ENCODE peak calls at places on chromosomes 6 and 20, in five cellular contexts. R is HepG2, T is NT2/D1, Y is H1, N is GM12878. Q is an unnamed sample.

GRCh38 chr6:141406761-141407160 is 726.0 kb upstream of the GJE1 start:
- DNase-seq in R (no peak), T (no peak), Y (no peak), N (no peak), Q (no peak)

GRCh38 chr20:7770578-7770977 is 169.7 kb downstream of the HAO1 start:
- DNase-seq in R (no peak), T (no peak), Y (no peak), N (peak), Q (no peak)

GRCh38 chr20:41138527-41139226 is 1.3 kb downstream of the PLCG1 start:
- DNase-seq in R (peak), T (no peak), Y (no peak), N (no peak), Q (no peak)

GRCh38 chr6:32944265-32944664 is 3.4 kb upstream of the HLA-DMB start:
- DNase-seq in R (no peak), T (no peak), Y (no peak), N (peak), Q (no peak)

GRCh38 chr20:53972179-53972578 is 98.2 kb downstream of the BCAS1 start:
- DNase-seq in R (no peak), T (no peak), Y (no peak), N (no peak), Q (no peak)

GRCh38 chr20:44309763-44310663 is 989 bp downstream of the FITM2 start:
- DNase-seq in R (no peak), T (no peak), Y (no peak), N (no peak), Q (no peak)

GRCh38 chr6:27168586-27169443 is 78.7 kb upstream of the PRSS16 start:
- DNase-seq in R (no peak), T (no peak), Y (no peak), N (no peak), Q (no peak)

GRCh38 chr20:49684335-49684997 is 29.2 kb downstream of the B4GALT5 start:
- DNase-seq in R (no peak), T (no peak), Y (no peak), N (no peak), Q (no peak)

GRCh38 chr20:49913399-49914047 is 1.8 kb downstream of the SPATA2 start:
- DNase-seq in R (no peak), T (no peak), Y (no peak), N (no peak), Q (no peak)

GRCh38 chr6:140256213-140256612 is 881.8 kb upstream of the CITED2 start:
- DNase-seq in R (no peak), T (no peak), Y (no peak), N (no peak), Q (no peak)

GRCh38 chr20:51321343-51322163 is 221.0 kb downstream of the NFATC2 start:
- DNase-seq in R (no peak), T (no peak), Y (no peak), N (no peak), Q (no peak)

GRCh38 chr20:34709044-34709835 is 5.1 kb downstream of the TP53INP2 start:
- DNase-seq in R (no peak), T (peak), Y (no peak), N (peak), Q (peak)

GRCh38 chr20:61959301-61959700 is 106.4 kb downstream of the TAF4 start:
- DNase-seq in R (no peak), T (no peak), Y (peak), N (no peak), Q (no peak)

GRCh38 chr6:3376064-3376463 is 80.8 kb downstream of the SLC22A23 start:
- DNase-seq in R (no peak), T (no peak), Y (no peak), N (no peak), Q (no peak)

GRCh38 chr6:157143885-157144795 is 179.2 kb downstream of the TMEM242 start:
- DNase-seq in R (no peak), T (no peak), Y (no peak), N (no peak), Q (no peak)

GRCh38 chr6:105952326-105952725 is 133.8 kb upstream of the PRDM1 start:
- DNase-seq in R (no peak), T (no peak), Y (no peak), N (no peak), Q (no peak)

GRCh38 chr6:1856381-1856780 is 246.7 kb downstream of the FOXC1 start:
- DNase-seq in R (no peak), T (no peak), Y (no peak), N (peak), Q (no peak)

GRCh38 chr6:118632359-118632758 is 19.0 kb downstream of the CEP85L start:
- DNase-seq in R (no peak), T (no peak), Y (no peak), N (no peak), Q (no peak)

GRCh38 chr20:43731469-43731868 is 4.7 kb upstream of the GTSF1L start:
- DNase-seq in R (no peak), T (no peak), Y (no peak), N (no peak), Q (no peak)

GRCh38 chr20:10987651-10988383 is 314.0 kb upstream of the JAG1 start:
- DNase-seq in R (no peak), T (no peak), Y (no peak), N (no peak), Q (no peak)

GRCh38 chr20:57582029-57582378 is 21.1 kb downstream of the PCK1 start:
- DNase-seq in R (no peak), T (no peak), Y (no peak), N (no peak), Q (no peak)

GRCh38 chr20:47278907-47279348 is 77.6 kb downstream of the ZMYND8 start:
- DNase-seq in R (no peak), T (no peak), Y (no peak), N (no peak), Q (no peak)

GRCh38 chr20:9300534-9300933 is 213.9 kb upstream of the LAMP5 start:
- DNase-seq in R (peak), T (no peak), Y (no peak), N (no peak), Q (no peak)

GRCh38 chr20:16279320-16279719 is 293.9 kb downstream of the KIF16B start:
- DNase-seq in R (peak), T (peak), Y (peak), N (no peak), Q (no peak)

GRCh38 chr6:158460602-158461092 is 99.2 kb upstream of the TMEM181 start:
- DNase-seq in R (no peak), T (no peak), Y (no peak), N (no peak), Q (no peak)

GRCh38 chr20:34927736-34928135 is 27.9 kb downstream of the GSS start:
- DNase-seq in R (no peak), T (no peak), Y (no peak), N (no peak), Q (no peak)

DNA sequence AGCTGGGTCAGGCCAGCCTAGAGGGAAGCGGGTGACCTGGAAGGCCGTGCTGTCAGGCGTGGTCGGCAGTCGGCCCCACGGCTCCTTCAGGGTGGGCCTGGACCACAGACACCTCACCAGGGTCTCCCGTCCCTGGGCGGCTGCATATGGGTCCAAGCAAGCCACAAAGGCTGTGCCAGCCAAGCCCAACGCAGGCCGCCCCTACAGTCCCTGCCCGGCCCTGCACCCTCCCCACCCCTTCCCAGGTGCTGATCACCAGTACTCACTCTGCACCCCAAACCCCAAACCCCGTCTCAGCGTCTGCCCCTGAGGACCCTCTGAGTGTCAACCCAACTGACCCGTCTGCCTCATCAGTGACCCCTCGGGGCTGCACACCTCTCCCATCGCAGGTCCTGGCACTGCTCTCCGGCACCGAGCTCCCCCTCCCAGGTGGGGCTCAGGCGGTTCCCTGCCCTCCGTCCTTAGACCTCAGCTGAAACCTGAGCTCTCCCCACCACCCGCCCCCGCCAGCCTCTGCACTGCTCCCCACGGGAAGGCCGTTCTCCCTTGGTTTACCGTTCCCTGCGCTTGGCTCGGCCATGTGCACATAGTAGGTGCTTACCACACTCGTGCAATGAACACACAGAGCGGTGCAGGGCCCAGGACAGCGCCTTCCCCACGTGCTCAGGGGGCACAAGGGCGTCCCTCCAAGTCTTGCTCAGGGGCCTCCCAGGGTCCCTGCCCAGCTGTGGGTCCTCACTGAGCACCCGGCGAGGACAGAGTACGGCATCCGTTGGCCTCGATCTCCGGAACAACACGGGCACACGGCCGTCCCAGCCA is 1.4 kb upstream of the PPDPF start:
- DNase-seq in R (no peak), T (no peak), Y (no peak), N (no peak), Q (no peak)
- TF ChIP-seq SUZ12 in R (no peak), T (no peak), Y (no peak), N (no peak), Q (no peak)

DNA sequence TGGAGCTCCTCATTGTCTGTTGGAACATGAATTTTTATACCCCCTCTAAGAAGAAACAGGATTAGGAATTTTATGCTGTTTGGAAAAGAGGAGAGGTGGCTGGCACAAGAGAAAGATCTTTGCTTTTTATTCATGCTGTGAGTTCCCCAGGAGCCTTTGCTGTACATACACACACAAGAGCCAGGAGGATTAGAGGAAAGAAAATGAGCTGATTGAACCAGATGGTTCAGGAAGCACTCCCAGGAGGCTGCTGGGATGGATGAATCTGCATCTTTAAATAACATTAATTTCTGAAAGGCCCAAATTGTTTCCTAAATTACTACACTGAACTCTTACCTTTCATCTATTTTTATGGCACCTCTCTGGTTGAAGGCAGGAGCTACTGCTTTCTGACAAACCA is 20.1 kb upstream of the TCP11 start:
- DNase-seq in R (no peak), T (no peak), Y (no peak), N (no peak), Q (no peak)
- TF ChIP-seq SUZ12 in R (no peak), T (no peak), Y (no peak), N (no peak), Q (no peak)

GRCh38 chr20:38811769-38812168 is 6.3 kb downstream of the PPP1R16B start:
- DNase-seq in R (no peak), T (no peak), Y (no peak), N (no peak), Q (no peak)
- TF ChIP-seq SUZ12 in R (no peak), T (no peak), Y (no peak), N (no peak), Q (no peak)

DNA sequence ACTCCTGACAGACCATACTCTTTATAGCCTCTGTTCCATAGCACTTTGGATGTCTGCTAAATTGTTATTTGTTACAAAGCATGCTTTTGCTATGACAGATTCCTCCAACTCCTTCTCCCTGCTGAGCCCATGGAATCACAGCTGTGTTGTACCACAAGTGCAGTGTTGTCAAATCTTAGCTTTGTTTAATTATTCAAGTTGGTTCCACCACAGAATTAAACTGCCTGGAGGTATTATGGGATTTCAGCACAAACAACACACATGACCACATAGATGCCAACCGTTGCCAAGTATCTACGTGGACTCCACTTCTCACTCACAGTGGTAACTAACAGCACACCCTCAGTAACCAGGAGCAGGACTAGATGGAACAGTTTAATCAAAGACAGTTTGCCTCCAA is 32.7 kb upstream of the MARCKS start:
- DNase-seq in R (no peak), T (no peak), Y (no peak), N (no peak), Q (no peak)
- TF ChIP-seq SUZ12 in R (no peak), T (no peak), Y (no peak), N (no peak), Q (no peak)

DNA sequence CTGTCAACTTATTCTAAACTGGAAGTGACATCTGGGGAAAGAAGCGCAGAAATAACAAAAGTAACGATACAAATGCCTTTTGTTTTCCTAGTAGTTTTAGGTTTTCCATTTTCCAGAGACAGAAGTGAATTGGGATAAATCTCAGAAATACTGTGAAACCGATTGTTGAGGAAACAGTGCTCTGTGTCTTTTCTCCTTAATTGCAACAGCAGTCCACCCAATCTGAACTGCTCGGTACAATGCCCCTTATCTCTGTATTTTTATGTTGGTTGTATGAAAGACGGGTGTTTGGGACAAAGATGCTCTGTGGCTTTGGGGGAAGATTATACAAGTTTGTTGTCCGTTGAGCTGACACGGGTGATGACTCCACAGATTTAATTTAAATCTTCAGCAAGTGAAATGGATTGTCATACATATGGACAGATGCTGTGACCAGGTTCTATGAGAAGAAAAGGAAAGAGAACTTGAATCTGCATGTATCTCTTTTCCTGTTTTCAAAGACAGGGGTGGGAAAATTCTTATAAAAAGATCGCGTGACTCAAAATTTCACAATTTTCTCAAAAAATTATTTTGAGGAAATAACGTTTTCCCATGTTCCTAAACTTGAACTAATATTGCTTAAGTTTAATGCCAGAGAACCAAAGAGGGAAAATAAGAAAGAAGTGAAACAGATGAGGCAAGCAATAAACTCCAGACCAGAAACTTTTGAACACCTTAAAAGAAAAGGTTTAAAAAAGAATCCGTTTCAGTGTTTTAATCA is 41.2 kb downstream of the SASH1 start:
- DNase-seq in R (no peak), T (no peak), Y (no peak), N (no peak), Q (no peak)
- TF ChIP-seq SUZ12 in R (no peak), T (no peak), Y (no peak), N (no peak), Q (no peak)

DNA sequence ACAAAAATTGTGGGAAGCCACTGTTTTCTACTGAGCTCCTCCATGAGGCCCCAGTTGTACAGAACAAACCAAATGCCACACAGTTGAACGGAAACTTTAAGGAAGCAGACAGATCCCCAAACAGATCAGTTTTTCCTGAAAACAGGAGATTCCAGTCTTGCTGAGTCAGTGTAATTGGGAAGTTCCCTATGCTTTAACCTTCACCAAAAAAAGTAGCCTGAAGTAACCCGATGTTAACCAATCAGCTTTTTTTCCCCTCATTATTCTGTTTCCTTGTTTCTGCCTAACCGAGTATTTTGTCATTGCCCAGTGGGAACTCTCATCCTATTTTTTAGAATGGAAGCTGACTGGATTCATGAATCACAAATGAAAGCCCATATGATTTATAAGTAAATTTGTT is 36.7 kb downstream of the MARCKS start:
- DNase-seq in R (no peak), T (no peak), Y (no peak), N (no peak), Q (no peak)
- TF ChIP-seq SUZ12 in R (no peak), T (no peak), Y (no peak), N (no peak), Q (no peak)

GRCh38 chr20:18024606-18025127 is 33.0 kb downstream of the OVOL2 start:
- DNase-seq in R (no peak), T (no peak), Y (no peak), N (no peak), Q (no peak)

GRCh38 chr20:18019068-18019467 is 38.6 kb downstream of the OVOL2 start:
- DNase-seq in R (peak), T (peak), Y (no peak), N (no peak), Q (peak)

GRCh38 chr20:18016772-18017171 is 40.9 kb downstream of the OVOL2 start:
- DNase-seq in R (no peak), T (no peak), Y (no peak), N (no peak), Q (no peak)

GRCh38 chr20:18018100-18018499 is 39.6 kb downstream of the OVOL2 start:
- DNase-seq in R (no peak), T (no peak), Y (no peak), N (no peak), Q (no peak)

GRCh38 chr20:18020931-18021330 is 36.8 kb downstream of the OVOL2 start:
- DNase-seq in R (no peak), T (no peak), Y (no peak), N (no peak), Q (no peak)
- TF ChIP-seq SUZ12 in R (no peak), T (no peak), Y (no peak), N (no peak), Q (no peak)

Q was measured in HEK293T.